ENCODE peak calls at places on chromosomes 13 and 19, in six cellular contexts. V is thoracic aorta, A is mammary epithelial cell, M is tibial nerve, Y is A549, B is ascending aorta. L is an unnamed sample.

GRCh38 chr13:98352226-98352625 is 175.2 kb upstream of the RNF113B start:
- DNase-seq in V (no peak), A (no peak), M (no peak), Y (no peak), B (no peak), L (no peak)

GRCh38 chr13:40170091-40170490 is 496.4 kb downstream of the FOXO1 start:
- DNase-seq in V (no peak), A (no peak), M (no peak), Y (no peak), B (no peak), L (no peak)

GRCh38 chr13:26688286-26688685 is 72.3 kb downstream of the GPR12 start:
- DNase-seq in V (no peak), A (no peak), M (no peak), Y (no peak), B (no peak), L (no peak)

GRCh38 chr19:10767726-10768125 is 49.8 kb downstream of the DNM2 start:
- DNase-seq in V (no peak), A (no peak), M (no peak), Y (no peak), B (no peak), L (no peak)

GRCh38 chr13:72920097-72920496 is 138.2 kb downstream of the PIBF1 start:
- DNase-seq in V (no peak), A (peak; percentile 1), M (no peak), Y (no peak), B (peak; percentile 32), L (no peak)

GRCh38 chr19:40231544-40232424 is 5.3 kb upstream of the CCNP start:
- DNase-seq in V (no peak), A (no peak), M (no peak), Y (no peak), B (no peak), L (no peak)

GRCh38 chr19:36009633-36010379 is 1.2 kb upstream of the SYNE4 start:
- DNase-seq in V (no peak), A (no peak), M (no peak), Y (no peak), B (no peak), L (no peak)

GRCh38 chr19:51808333-51808986 is 13.5 kb downstream of the FPR3 start:
- DNase-seq in V (no peak), A (peak; percentile 68), M (no peak), Y (no peak), B (no peak), L (no peak)

GRCh38 chr19:41998246-41999020 is 4.4 kb upstream of the ATP1A3 start:
- DNase-seq in V (no peak), A (no peak), M (no peak), Y (peak; percentile 86), B (no peak), L (no peak)

GRCh38 chr13:45016792-45017425 is 27.6 kb downstream of the GPALPP1 start:
- DNase-seq in V (no peak), A (no peak), M (no peak), Y (no peak), B (no peak), L (no peak)

GRCh38 chr19:17996826-17997316 is 11.1 kb upstream of the ARRDC2 start:
- DNase-seq in V (no peak), A (peak; percentile 51), M (peak; percentile 80), Y (peak; percentile 70), B (peak; percentile 59), L (peak; percentile 84)

GRCh38 chr19:18433735-18434398 is 4.1 kb downstream of the ISYNA1 start:
- DNase-seq in V (no peak), A (no peak), M (no peak), Y (no peak), B (no peak), L (no peak)

GRCh38 chr19:56594783-56595547 is at the start of gene ZNF71:
- DNase-seq in V (peak; percentile 58), A (peak; percentile 83), M (peak; percentile 68), Y (peak; percentile 94), B (peak; percentile 43), L (peak; percentile 93)

GRCh38 chr13:101706651-101707050 is 254.2 kb downstream of the ITGBL1 start:
- DNase-seq in V (no peak), A (peak; percentile 95), M (no peak), Y (peak; percentile 2), B (no peak), L (no peak)

GRCh38 chr19:44718441-44719261 is 19.7 kb downstream of the CEACAM16 start:
- DNase-seq in V (peak; percentile 36), A (no peak), M (no peak), Y (peak; percentile 90), B (no peak), L (peak; percentile 78)

GRCh38 chr19:39207293-39207836 is 3.3 kb upstream of the SYCN start:
- DNase-seq in V (no peak), A (no peak), M (no peak), Y (no peak), B (no peak), L (no peak)

GRCh38 chr19:38206006-38206745 is 17.8 kb downstream of the DPF1 start:
- DNase-seq in V (no peak), A (no peak), M (no peak), Y (no peak), B (no peak), L (peak; percentile 47)

GRCh38 chr19:57241181-57241580 is 749 bp downstream of the ZNF805 start:
- DNase-seq in V (no peak), A (peak; percentile 12), M (no peak), Y (no peak), B (no peak), L (no peak)

GRCh38 chr19:55552206-55552605 is 6.9 kb upstream of the SBK3 start:
- DNase-seq in V (no peak), A (peak; percentile 16), M (no peak), Y (no peak), B (no peak), L (no peak)

GRCh38 chr13:38980628-38981078 is 10.0 kb downstream of the STOML3 start:
- DNase-seq in V (no peak), A (no peak), M (no peak), Y (no peak), B (no peak), L (no peak)

GRCh38 chr13:26458196-26458734 is 99.2 kb upstream of the WASF3 start:
- DNase-seq in V (no peak), A (no peak), M (no peak), Y (no peak), B (no peak), L (no peak)

GRCh38 chr13:75724742-75725504 is 88.8 kb downstream of the LMO7 start:
- DNase-seq in V (no peak), A (peak; percentile 45), M (no peak), Y (no peak), B (no peak), L (no peak)

GRCh38 chr19:11142528-11143171 is 12.9 kb downstream of the SPC24 start:
- DNase-seq in V (peak; percentile 82), A (peak; percentile 88), M (peak; percentile 86), Y (peak; percentile 66), B (peak; percentile 83), L (peak; percentile 90)

GRCh38 chr13:97275775-97276501 is 53.8 kb downstream of the MBNL2 start:
- DNase-seq in V (no peak), A (no peak), M (no peak), Y (no peak), B (no peak), L (no peak)

GRCh38 chr19:9584073-9584833 is at the start of gene ZNF121:
- DNase-seq in V (peak; percentile 19), A (peak; percentile 77), M (peak; percentile 64), Y (peak; percentile 36), B (peak; percentile 26), L (peak; percentile 75)

GRCh38 chr13:50244913-50245574 is 229.8 kb downstream of the KCNRG start:
- DNase-seq in V (peak; percentile 12), A (peak; percentile 97), M (no peak), Y (peak; percentile 48), B (no peak), L (no peak)

GRCh38 chr13:24899601-24900000 is 135.6 kb downstream of the RNF17 start:
- DNase-seq in V (no peak), A (no peak), M (no peak), Y (no peak), B (no peak), L (no peak)

GRCh38 chr19:8261347-8261746 is 46.8 kb downstream of the CD320 start:
- DNase-seq in V (no peak), A (no peak), M (no peak), Y (no peak), B (no peak), L (no peak)

GRCh38 chr13:110615322-110616102 is at the start of gene NAXD:
- DNase-seq in V (peak; percentile 82), A (peak; percentile 93), M (peak; percentile 76), Y (peak; percentile 99), B (peak; percentile 67), L (peak; percentile 92)

GRCh38 chr19:33193864-33194362 is at the start of gene LRP3:
- DNase-seq in V (no peak), A (no peak), M (no peak), Y (no peak), B (no peak), L (no peak)
- H3K4me3 ChIP-seq in V (peak within 1 kb of the TSS; percentile 84), A (peak within 1 kb of the TSS; percentile 25), M (peak within 1 kb of the TSS; percentile 51), Y (peak within 1 kb of the TSS; percentile 69), B (peak within 1 kb of the TSS; percentile 76), L (peak within 1 kb of the TSS; percentile 66)

GRCh38 chr19:43662487-43662886 is 7.5 kb downstream of the PLAUR start:
- DNase-seq in V (no peak), A (no peak), M (no peak), Y (no peak), B (no peak), L (no peak)
- TF ChIP-seq CTCF in V (no peak), A (peak; percentile 50), M (no peak), Y (peak; percentile 37), B (no peak), L (no peak)

GRCh38 chr19:23436944-23437343 is 41.7 kb upstream of the ZNF91 start:
- DNase-seq in V (no peak), A (no peak), M (no peak), Y (peak; percentile 10), B (no peak), L (no peak)

GRCh38 chr19:23440207-23440606 is 44.9 kb upstream of the ZNF91 start:
- DNase-seq in V (no peak), A (no peak), M (no peak), Y (peak; percentile 9), B (no peak), L (no peak)

GRCh38 chr19:23437901-23438300 is 42.6 kb upstream of the ZNF91 start:
- DNase-seq in V (no peak), A (no peak), M (no peak), Y (no peak), B (no peak), L (no peak)

GRCh38 chr19:23440791-23441190 is 45.5 kb upstream of the ZNF91 start:
- DNase-seq in V (no peak), A (no peak), M (no peak), Y (peak; percentile 8), B (no peak), L (no peak)

DNA sequence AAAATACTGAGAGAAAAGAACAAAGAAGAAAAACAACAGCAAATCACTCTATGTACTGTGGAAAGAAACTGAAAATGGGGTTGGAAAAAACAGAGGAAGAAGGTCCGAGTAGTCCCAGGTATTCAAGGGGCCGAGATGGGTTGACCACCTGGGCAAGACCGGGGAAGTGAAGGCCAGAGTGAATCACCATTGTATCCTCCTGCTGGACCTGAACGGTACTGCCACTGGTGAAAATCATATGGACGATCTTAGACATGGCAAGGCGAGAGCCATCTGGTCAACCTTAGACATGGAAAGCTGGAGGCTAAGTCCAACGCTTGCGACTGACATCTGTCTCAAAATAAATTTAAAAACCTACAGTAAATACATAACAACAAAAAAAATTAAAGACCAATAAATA is 44.4 kb upstream of the ZNF91 start:
- DNase-seq in V (no peak), A (no peak), M (no peak), Y (no peak), B (no peak), L (no peak)
- H3K9me3 ChIP-seq in V (peaks cover 6% of the 10 kb centered on the region), A (peaks cover 18% of the 10 kb centered on the region), M (peaks cover under 1% of the 10 kb centered on the region), Y (peaks cover 45% of the 10 kb centered on the region), B (no peaks in the 10 kb centered on the region), L (no peaks in the 10 kb centered on the region)

GRCh38 chr13:95298971-95299627 is 2.2 kb downstream of the ABCC4 start:
- DNase-seq in V (no peak), A (peak; percentile 74), M (no peak), Y (no peak), B (no peak), L (no peak)
- H3K4me3 ChIP-seq in V (no peak overlapping the region), A (no peak overlapping the region), M (no peak overlapping the region), Y (peak overlapping the region; percentile 71), B (no peak overlapping the region), L (no peak overlapping the region)